ENCODE peak calls at places on chromosomes 4 and X, in five cellular contexts. S is tibial artery, C is PC-9, O is astrocyte, H is ascending aorta. A is an unnamed sample.

GRCh38 chrX:150357790-150358189 is 5.3 kb upstream of the MAMLD1 start:
- DNase-seq in H (peak), S (no peak), C (no peak), O (no peak), A (no peak)

GRCh38 chrX:133335027-133335426 is 80.3 kb downstream of the GPC4 start:
- DNase-seq in C (peak), O (no peak), S (no peak), H (no peak), A (no peak)

GRCh38 chr4:81237791-81238190 is 22.8 kb upstream of the PRKG2 start:
- DNase-seq in H (no peak), S (no peak), C (no peak), O (no peak), A (no peak)

GRCh38 chrX:129318375-129318774 is 204.9 kb downstream of the SMARCA1 start:
- DNase-seq in S (no peak), C (peak), O (no peak), H (no peak), A (no peak)

GRCh38 chrX:47936224-47936939 is 67.4 kb downstream of the ZNF182 start:
- DNase-seq in H (no peak), S (no peak), O (no peak), C (no peak), A (peak)

GRCh38 chr4:99636422-99636821 is 21.2 kb downstream of the C4orf54 start:
- DNase-seq in H (no peak), S (no peak), C (no peak), O (no peak), A (no peak)

GRCh38 chr4:48375651-48376291 is 34.4 kb downstream of the SLAIN2 start:
- DNase-seq in H (no peak), C (peak), S (no peak), O (peak), A (no peak)

GRCh38 chr4:44861756-44862155 is 135.4 kb upstream of the GNPDA2 start:
- DNase-seq in H (no peak), O (no peak), S (no peak), C (no peak), A (no peak)

GRCh38 chrX:139106111-139106510 is 394.6 kb upstream of the FGF13 start:
- DNase-seq in S (no peak), O (peak), H (no peak), C (peak), A (no peak)

GRCh38 chrX:9656277-9656676 is 109.4 kb downstream of the GPR143 start:
- DNase-seq in C (no peak), S (no peak), O (no peak), H (no peak), A (no peak)

GRCh38 chr4:139144161-139144859 is 32.7 kb downstream of the ELF2 start:
- DNase-seq in O (peak), H (peak), C (peak), S (peak), A (no peak)

GRCh38 chr4:89283975-89284556 is 23.5 kb downstream of the GPRIN3 start:
- DNase-seq in S (no peak), H (no peak), O (no peak), C (no peak), A (no peak)

GRCh38 chrX:154487518-154488290 is 1.3 kb upstream of the UBL4A start:
- DNase-seq in C (no peak), O (no peak), S (no peak), H (no peak), A (no peak)

GRCh38 chrX:79325263-79325958 is 41.7 kb downstream of the ITM2A start:
- DNase-seq in H (no peak), O (no peak), S (no peak), C (no peak), A (no peak)

GRCh38 chrX:76126851-76127250 is 46.0 kb upstream of the PBDC1 start:
- DNase-seq in S (no peak), O (no peak), C (no peak), H (no peak), A (no peak)

GRCh38 chr4:77025643-77026321 is 50.0 kb downstream of the CCNI start:
- DNase-seq in C (no peak), H (no peak), O (peak), S (no peak), A (no peak)

GRCh38 chr4:164229255-164229654 is 524.7 kb upstream of the SMIM31 start:
- DNase-seq in O (no peak), S (no peak), H (no peak), C (no peak), A (no peak)

GRCh38 chrX:24081661-24082154 is 27.0 kb downstream of the EIF2S3 start:
- DNase-seq in H (peak), S (peak), C (peak), O (peak), A (peak)

GRCh38 chrX:115895678-115896329 is 274.7 kb upstream of the AGTR2 start:
- DNase-seq in C (no peak), S (no peak), O (no peak), H (no peak), A (no peak)

GRCh38 chr4:75016472-75016871 is 83.6 kb downstream of the PARM1 start:
- DNase-seq in S (no peak), C (no peak), H (no peak), O (no peak), A (no peak)

GRCh38 chrX:29225670-29226069 is 638.4 kb downstream of the IL1RAPL1 start:
- DNase-seq in O (peak), H (no peak), C (no peak), S (no peak), A (no peak)

GRCh38 chr4:183165371-183165770 is 66.3 kb downstream of the WWC2 start:
- DNase-seq in O (no peak), S (no peak), H (no peak), C (no peak), A (no peak)

GRCh38 chr4:19880205-19880604 is 371.5 kb upstream of the SLIT2 start:
- DNase-seq in H (no peak), O (no peak), S (no peak), C (no peak), A (no peak)

GRCh38 chrX:39149761-39150160 is 348.5 kb downstream of the MID1IP1 start:
- DNase-seq in S (peak), O (no peak), H (peak), C (no peak), A (peak)

GRCh38 chr4:73417973-73418372 is 13.9 kb downstream of the ALB start:
- DNase-seq in C (no peak), S (no peak), O (no peak), H (no peak), A (no peak)

GRCh38 chrX:104459796-104460195 is 106.2 kb upstream of the IL1RAPL2 start:
- DNase-seq in S (no peak), H (no peak), O (no peak), C (no peak), A (no peak)

GRCh38 chr4:65453398-65453797 is 216.9 kb downstream of the EPHA5 start:
- DNase-seq in C (no peak), O (no peak), H (no peak), S (no peak), A (no peak)

GRCh38 chrX:73964607-73965006 is 339.4 kb upstream of the ZCCHC13 start:
- DNase-seq in O (peak), C (no peak), S (no peak), H (no peak), A (no peak)

GRCh38 chr4:185734214-185734613 is 77.8 kb downstream of the SORBS2 start:
- DNase-seq in S (no peak), C (no peak), O (no peak), H (no peak), A (no peak)

GRCh38 chr4:3530663-3531254 is 1.5 kb downstream of the LRPAP1 start:
- DNase-seq in O (no peak), C (no peak), H (no peak), S (no peak), A (no peak)
- H3K27ac ChIP-seq in O (no peak), C (no peak), H (no peak), S (no peak), A (peak)

GRCh38 chrX:11376163-11376562 is 83.0 kb downstream of the AMELX start:
- DNase-seq in S (no peak), H (no peak), C (no peak), O (no peak), A (no peak)

GRCh38 chrX:11380187-11380586 is 87.0 kb downstream of the AMELX start:
- DNase-seq in H (no peak), S (peak), C (no peak), O (no peak), A (no peak)

GRCh38 chrX:11382935-11383334 is 89.7 kb downstream of the AMELX start:
- DNase-seq in C (no peak), H (no peak), S (no peak), O (no peak), A (no peak)

GRCh38 chrX:11386001-11386523 is 92.8 kb downstream of the AMELX start:
- DNase-seq in C (no peak), S (peak), O (peak), H (peak), A (no peak)

GRCh38 chrX:11381464-11381863 is 88.3 kb downstream of the AMELX start:
- DNase-seq in S (peak), H (peak), C (peak), O (no peak), A (no peak)
- H3K27ac ChIP-seq in S (peak), H (peak), C (no peak), O (no peak), A (no peak)

DNA sequence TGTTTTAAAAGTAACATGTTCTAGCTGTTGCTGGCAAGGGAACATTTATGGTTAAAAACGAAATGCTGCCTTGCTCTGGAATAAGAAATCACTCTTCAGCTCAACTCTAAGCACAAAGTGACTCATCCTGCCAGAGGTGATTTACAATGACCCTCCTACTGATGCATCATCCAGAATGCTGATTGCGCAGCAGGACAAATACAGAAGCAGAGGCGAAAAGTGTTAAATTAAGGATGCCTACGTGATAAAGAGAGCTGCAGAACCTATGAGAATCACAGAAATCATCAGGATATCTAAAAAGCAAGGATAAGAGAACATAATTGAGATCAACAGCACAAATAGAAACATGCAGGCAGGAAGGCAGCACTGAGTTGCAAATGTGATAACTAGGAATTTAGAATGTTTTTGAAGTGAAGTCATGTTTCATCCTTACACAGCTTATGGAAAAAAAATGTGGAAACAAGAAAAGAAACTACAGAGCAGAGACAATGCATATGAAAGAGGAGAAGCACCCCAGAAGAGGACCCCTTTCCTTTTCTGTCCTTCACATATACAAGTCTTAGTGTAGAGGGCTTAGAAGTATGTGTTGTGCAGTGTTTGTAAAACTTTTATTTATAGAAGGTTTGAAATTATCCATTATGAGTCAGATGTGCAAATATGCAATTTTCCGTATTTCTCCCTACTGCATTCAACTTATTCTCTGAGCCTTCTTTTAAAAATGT is 188.4 kb downstream of the SLC7A11 start:
- DNase-seq in C (no peak), H (no peak), O (peak), S (no peak), A (no peak)
- H3K27ac ChIP-seq in C (peak), H (peak), O (peak), S (peak), A (no peak)

DNA sequence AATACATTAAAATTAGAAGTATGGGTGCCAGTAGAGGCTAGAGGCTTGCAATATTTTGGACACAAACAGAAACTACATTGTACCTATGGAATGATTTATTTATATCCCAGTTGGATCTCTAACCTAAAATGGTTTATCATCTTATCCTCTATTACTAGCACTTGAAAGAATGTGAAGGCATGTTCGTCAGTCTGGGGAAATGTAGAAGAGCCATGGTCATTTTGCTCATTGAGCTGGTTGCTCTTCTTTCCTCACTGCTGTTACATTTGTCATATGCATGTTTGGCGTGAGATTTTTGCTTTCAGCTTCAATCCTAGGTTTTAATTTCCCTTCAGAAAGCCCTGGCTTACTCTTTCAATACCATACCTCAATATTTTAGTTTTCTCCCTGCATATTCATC is 82.4 kb upstream of the MYOZ2 start:
- DNase-seq in C (no peak), O (no peak), S (no peak), H (no peak), A (no peak)
- H3K27ac ChIP-seq in C (no peak), O (no peak), S (no peak), H (no peak), A (no peak)